ENCODE peak calls at places on chromosomes 6 and 20, in ten cellular contexts. W is breast epithelium, T is spleen, A is endothelial cell of umbilical vein, X is HCT116, B is K562, O is HepG2, Q is transverse colon, R is suprapubic skin, P is stomach. Z is an unnamed sample.
A peak's percentile ranks its signal among the peaks of the same experiment; 100 is the strongest.

GRCh38 chr20:37902504-37903313 is at the start of gene VSTM2L:
- DNase-seq in T (peak; percentile 83), R (no peak), W (no peak), X (no peak), B (peak; percentile 46), Q (peak; percentile 22), P (peak; percentile 34), A (no peak), O (no peak), Z (no peak)

GRCh38 chr6:24255676-24256075 is 102.2 kb downstream of the DCDC2 start:
- DNase-seq in T (no peak), W (no peak), A (no peak), O (no peak), P (no peak), X (no peak), B (no peak), R (no peak), Q (no peak), Z (no peak)

GRCh38 chr20:34433391-34433790 is 70.3 kb downstream of the ITCH start:
- DNase-seq in A (no peak), T (no peak), X (no peak), W (no peak), B (no peak), O (no peak), Q (no peak), P (no peak), R (no peak), Z (no peak)

GRCh38 chr6:2968600-2969135 is 2.7 kb downstream of the SERPINB6 start:
- DNase-seq in Q (no peak), B (no peak), W (no peak), A (no peak), X (no peak), O (no peak), T (no peak), P (no peak), R (no peak), Z (no peak)

GRCh38 chr20:43916875-43917371 is 2.3 kb downstream of the TOX2 start:
- DNase-seq in T (no peak), R (no peak), Q (no peak), P (no peak), W (no peak), B (no peak), X (no peak), O (no peak), A (no peak), Z (no peak)

GRCh38 chr6:158002951-158003853 is 21.5 kb downstream of the SYNJ2 start:
- DNase-seq in T (peak; percentile 48), Q (peak; percentile 38), P (no peak), A (peak; percentile 97), B (no peak), R (no peak), X (no peak), O (no peak), W (peak; percentile 77), Z (no peak)

GRCh38 chr6:3535716-3536435 is 79.0 kb upstream of the SLC22A23 start:
- DNase-seq in B (no peak), A (no peak), X (no peak), T (no peak), O (no peak), W (no peak), Q (no peak), R (no peak), P (no peak), Z (no peak)

GRCh38 chr6:159608961-159609673 is 83.9 kb downstream of the SOD2 start:
- DNase-seq in B (peak; percentile 45), P (no peak), T (no peak), W (no peak), X (peak; percentile 58), Q (no peak), R (no peak), O (peak; percentile 47), A (no peak), Z (no peak)

GRCh38 chr6:148199584-148199983 is 143.1 kb upstream of the SASH1 start:
- DNase-seq in T (no peak), A (no peak), O (no peak), R (no peak), X (no peak), Q (no peak), W (no peak), P (no peak), B (no peak), Z (no peak)

GRCh38 chr6:158972241-158973233 is 27.5 kb downstream of the RSPH3 start:
- DNase-seq in Q (no peak), R (no peak), X (peak; percentile 55), B (peak; percentile 52), W (no peak), T (no peak), P (no peak), A (peak; percentile 66), O (peak; percentile 47), Z (peak; percentile 15)

GRCh38 chr20:59560588-59561227 is 43.6 kb upstream of the PHACTR3 start:
- DNase-seq in B (peak; percentile 74), P (no peak), O (peak; percentile 46), T (no peak), R (no peak), W (no peak), X (peak; percentile 13), A (no peak), Q (no peak), Z (no peak)

GRCh38 chr20:59253779-59254319 is 46.6 kb upstream of the EDN3 start:
- DNase-seq in P (no peak), R (no peak), X (no peak), Q (peak; percentile 12), O (no peak), W (no peak), T (no peak), A (no peak), B (no peak), Z (no peak)

GRCh38 chr6:108945686-108946158 is 97.5 kb downstream of the ARMC2 start:
- DNase-seq in A (no peak), B (no peak), Q (peak; percentile 37), P (peak; percentile 65), W (no peak), O (no peak), T (peak; percentile 86), R (peak; percentile 83), X (no peak), Z (peak; percentile 60)

DNA sequence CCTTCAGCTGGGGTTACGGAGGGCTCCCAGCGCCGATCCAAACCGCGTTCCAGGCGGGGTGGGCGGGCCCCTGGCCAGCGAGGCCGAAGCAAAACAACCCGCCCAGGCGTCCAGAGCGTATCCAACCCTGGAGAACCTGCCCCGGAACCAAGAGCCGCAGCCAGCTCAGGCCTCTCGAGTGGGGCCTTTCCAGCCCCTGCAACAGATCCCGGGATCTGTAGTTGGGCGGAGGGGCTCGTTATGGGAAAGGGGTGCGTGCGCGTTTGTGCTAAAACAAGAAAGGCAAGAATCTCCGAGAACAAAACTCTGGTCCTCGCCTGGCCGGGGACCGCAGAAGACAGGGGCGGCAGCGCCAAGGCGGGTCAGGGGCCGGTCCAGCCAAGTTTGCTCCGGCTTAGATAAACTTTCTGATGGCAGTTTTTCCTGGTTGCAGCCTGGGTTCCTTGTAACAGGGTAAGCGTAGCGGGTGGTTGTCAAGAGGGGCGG is 528 bp upstream of the RIN2 start:
- DNase-seq in Q (peak; percentile 74), A (peak; percentile 80), W (peak; percentile 74), X (no peak), O (peak; percentile 60), P (peak; percentile 84), T (peak; percentile 88), B (no peak), R (peak; percentile 89), Z (peak; percentile 62)
- TF ChIP-seq POLR2A in Q (peak; percentile 76), A (peak; percentile 61), W (peak; percentile 30), X (no peak), O (peak; percentile 13), P (no peak), T (no peak), B (no peak), R (no peak), Z (peak; percentile 19)

GRCh38 chr6:36355819-36356218 is 19.1 kb upstream of the BNIP5 start:
- DNase-seq in W (no peak), O (no peak), B (no peak), P (no peak), T (no peak), A (no peak), Q (no peak), R (no peak), X (no peak), Z (no peak)
- TF ChIP-seq CTCF in W (no peak), O (no peak), B (no peak), P (no peak), T (no peak), A (no peak), Q (no peak), R (no peak), X (no peak), Z (no peak)

DNA sequence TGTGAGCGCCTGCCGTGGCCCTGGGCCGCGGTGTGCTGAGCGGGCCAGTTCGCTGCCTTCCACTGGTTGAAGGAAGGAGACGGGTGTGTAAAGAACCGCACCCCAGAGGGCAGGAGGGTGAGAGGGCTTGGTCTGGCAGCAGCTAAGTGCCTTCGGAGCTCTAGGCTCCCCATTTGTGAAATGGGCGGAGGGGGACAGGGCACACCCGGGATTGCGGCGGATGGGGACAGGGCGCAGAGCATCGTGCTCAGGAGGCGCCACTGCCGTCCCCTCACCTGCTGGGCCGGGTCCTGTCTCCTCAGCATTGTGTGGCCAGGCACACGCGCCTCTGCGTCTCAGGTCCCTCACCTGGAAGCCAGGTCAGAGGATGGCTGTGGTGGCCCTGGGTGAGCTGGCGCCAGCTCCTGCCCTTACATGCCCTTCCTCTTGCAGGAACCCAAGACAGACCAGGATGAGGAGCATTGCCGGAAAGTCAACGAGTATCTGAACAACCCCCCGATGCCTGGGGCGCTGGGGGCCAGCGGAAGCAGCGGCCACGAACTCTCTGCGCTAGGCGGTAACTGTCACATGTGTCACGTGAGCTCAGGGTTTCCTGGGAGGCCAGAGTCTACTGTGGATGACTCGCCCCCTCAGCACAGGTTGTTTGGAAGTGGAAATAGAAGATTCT is 3.1 kb downstream of the ADRM1 start:
- DNase-seq in P (no peak), X (no peak), O (no peak), W (no peak), T (no peak), B (no peak), A (no peak), Q (no peak), R (no peak), Z (no peak)
- TF ChIP-seq POLR2AphosphoS5 in P (no peak), X (no peak), O (peak; percentile 33), W (no peak), T (peak; percentile 49), B (no peak), A (no peak), Q (no peak), R (no peak), Z (no peak)

DNA sequence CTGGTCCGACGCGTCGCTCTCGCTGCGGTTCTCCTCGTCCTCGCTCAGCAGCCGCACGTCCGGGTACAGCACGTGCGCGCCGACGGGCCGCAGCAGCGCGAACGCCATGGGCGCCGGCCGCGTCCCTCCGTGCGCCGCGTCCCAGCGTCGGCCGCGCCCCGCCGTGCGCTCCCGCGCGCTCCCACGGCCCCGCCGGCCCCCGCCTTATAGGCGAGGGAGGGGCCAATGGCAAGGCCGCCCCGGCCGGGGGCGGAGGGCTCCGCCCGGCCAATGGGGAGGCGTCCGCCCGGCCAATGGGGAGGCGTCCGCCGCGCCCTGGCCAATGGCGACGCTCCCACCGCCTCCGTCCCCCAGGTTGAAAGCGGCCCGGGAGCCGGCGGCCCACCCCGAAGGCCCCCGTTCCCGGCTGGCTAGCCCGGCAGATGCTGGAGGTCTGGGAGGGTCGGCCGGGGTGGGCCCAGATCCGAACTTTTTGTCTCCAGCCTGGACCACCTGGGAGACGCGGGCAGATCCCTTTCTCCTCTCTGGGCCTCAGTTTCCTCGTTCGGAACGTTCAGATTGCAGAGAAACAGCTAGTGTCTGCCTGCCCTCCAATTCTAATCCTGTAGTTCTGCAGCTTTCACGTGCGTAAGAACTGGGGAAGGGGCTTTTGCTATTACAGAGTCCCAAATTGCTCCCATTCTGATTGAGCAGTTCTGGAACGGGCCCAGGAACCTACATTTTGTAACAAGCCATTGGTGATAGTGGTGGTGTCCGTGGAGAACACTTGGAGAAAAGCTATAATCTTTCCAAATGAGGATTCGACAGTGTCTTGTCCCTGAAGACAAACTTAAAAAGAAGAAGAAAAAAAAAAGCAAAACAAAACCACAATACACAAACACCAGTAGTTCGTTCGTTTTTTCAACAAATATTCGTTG is at the start of gene TCF15:
- DNase-seq in P (no peak), X (no peak), R (no peak), T (no peak), W (no peak), O (no peak), A (peak; percentile 34), Q (no peak), B (peak; percentile 98), Z (no peak)
- TF ChIP-seq POLR2A in P (no peak), X (no peak), R (no peak), T (no peak), W (no peak), O (no peak), A (no peak), Q (no peak), B (no peak), Z (no peak)